ENCODE peak calls at places on chromosomes 11 and 22, in eight cellular contexts. X is head of caudate nucleus; M is fibroblast of the aortic adventitia; C is NCI-H1105 treated with DMSO at 0.1 percent for 48 hours; A is posterior vena cava; T is activated T-cell treated with anti-CD3 and anti-CD28 coated beads, Interleukin-2, amount 50 U/mL, for 4 hours; B is T1000; H is activated CD4-positive, alpha-beta T cell treated with anti-CD3 and anti-CD28 coated beads, Interleukin-2, amount 50 U/mL, for 24 hours. G is an unnamed sample.
A peak's percentile ranks its signal among the peaks of the same experiment; 100 is the strongest.

GRCh38 chr22:38963872-38964271 is 6.5 kb downstream of the APOBEC3A start:
- DNase-seq in X (no peak), M (no peak), C (no peak), A (no peak), T (no peak), B (no peak), H (no peak), G (no peak)

GRCh38 chr11:68082478-68082877 is 38.7 kb downstream of the CHKA start:
- DNase-seq in X (no peak), M (no peak), C (no peak), A (no peak), T (no peak), B (no peak), H (no peak), G (no peak)

GRCh38 chr11:111309516-111309915 is 11.2 kb downstream of the POU2AF3 start:
- DNase-seq in X (no peak), M (no peak), C (no peak), A (no peak), T (no peak), B (no peak), H (no peak), G (no peak)

GRCh38 chr22:46119729-46120419 is 30.5 kb upstream of the PPARA start:
- DNase-seq in X (no peak), M (peak; percentile 89), C (no peak), A (peak; percentile 92), T (no peak), B (no peak), H (no peak), G (peak; percentile 75)

GRCh38 chr11:130858215-130858614 is 58.1 kb downstream of the SNX19 start:
- DNase-seq in X (no peak), M (no peak), C (peak; percentile 10), A (no peak), T (no peak), B (no peak), H (no peak), G (no peak)

GRCh38 chr11:131845255-131845654 is 474.8 kb downstream of the NTM start:
- DNase-seq in X (no peak), M (no peak), C (no peak), A (no peak), T (no peak), B (no peak), H (no peak), G (no peak)

GRCh38 chr11:12453243-12453642 is 75.9 kb downstream of the PARVA start:
- DNase-seq in X (no peak), M (no peak), C (no peak), A (no peak), T (no peak), B (no peak), H (no peak), G (no peak)

GRCh38 chr22:17891427-17892167 is 117.3 kb upstream of the BID start:
- DNase-seq in X (peak; percentile 64), M (no peak), C (peak; percentile 12), A (no peak), T (no peak), B (no peak), H (no peak), G (no peak)

GRCh38 chr11:111339758-111340388 is 39.2 kb downstream of the POU2AF1 start:
- DNase-seq in X (no peak), M (no peak), C (no peak), A (no peak), T (no peak), B (no peak), H (no peak), G (no peak)

GRCh38 chr11:87007938-87008337 is 29.8 kb upstream of the TMEM135 start:
- DNase-seq in X (no peak), M (peak; percentile 96), C (no peak), A (no peak), T (no peak), B (no peak), H (no peak), G (peak; percentile 47)

GRCh38 chr22:24703101-24703500 is 71.4 kb downstream of the PIWIL3 start:
- DNase-seq in X (no peak), M (no peak), C (peak; percentile 63), A (no peak), T (no peak), B (no peak), H (no peak), G (no peak)

GRCh38 chr11:46826310-46827044 is 19.6 kb downstream of the CKAP5 start:
- DNase-seq in X (peak; percentile 81), M (peak; percentile 72), C (peak; percentile 79), A (peak; percentile 92), T (peak; percentile 57), B (peak; percentile 39), H (peak; percentile 45), G (peak; percentile 37)

GRCh38 chr22:45483319-45483718 is 19.4 kb upstream of the FBLN1 start:
- DNase-seq in X (no peak), M (no peak), C (no peak), A (peak; percentile 50), T (no peak), B (no peak), H (no peak), G (no peak)

G was measured in AG09319.